ENCODE peak calls at places on chromosomes 3 and 15, in ten cellular contexts. L, J, Y, O, Z, C, V, I, E and B are unnamed samples.

GRCh38 chr15:70762469-70763119 is 764 bp downstream of the UACA start:
- DNase-seq in L (peak), J (no peak), Y (peak), O (no peak), Z (peak), C (no peak), V (no peak), I (peak), E (peak), B (peak)

GRCh38 chr3:107065094-107065861 is 312.0 kb upstream of the CCDC54 start:
- DNase-seq in L (no peak), J (no peak), Y (no peak), O (peak), Z (no peak), C (no peak), V (no peak), I (no peak), E (no peak), B (no peak)

GRCh38 chr15:69760263-69760855 is 307.7 kb downstream of the RPLP1 start:
- DNase-seq in L (no peak), J (no peak), Y (peak), O (no peak), Z (no peak), C (no peak), V (no peak), I (no peak), E (no peak), B (no peak)

GRCh38 chr3:184554470-184554869 is 7.1 kb upstream of the EPHB3 start:
- DNase-seq in L (no peak), J (no peak), Y (no peak), O (no peak), Z (no peak), C (no peak), V (no peak), I (no peak), E (no peak), B (no peak)

GRCh38 chr15:67110400-67110799 is 45.0 kb downstream of the SMAD3 start:
- DNase-seq in L (no peak), J (no peak), Y (no peak), O (no peak), Z (no peak), C (no peak), V (no peak), I (no peak), E (no peak), B (no peak)

GRCh38 chr3:177574232-177574856 is 377.1 kb upstream of the TBL1XR1 start:
- DNase-seq in L (peak), J (no peak), Y (peak), O (peak), Z (no peak), C (peak), V (no peak), I (no peak), E (no peak), B (peak)

GRCh38 chr15:78051622-78052405 is 25.7 kb downstream of the TBC1D2B start:
- DNase-seq in L (no peak), J (no peak), Y (peak), O (no peak), Z (no peak), C (no peak), V (peak), I (no peak), E (no peak), B (no peak)

GRCh38 chr3:71033681-71034220 is 549.8 kb downstream of the FOXP1 start:
- DNase-seq in L (no peak), J (no peak), Y (no peak), O (no peak), Z (no peak), C (no peak), V (no peak), I (no peak), E (no peak), B (no peak)

GRCh38 chr15:48577495-48577894 is 68.0 kb downstream of the FBN1 start:
- DNase-seq in L (no peak), J (no peak), Y (no peak), O (no peak), Z (no peak), C (no peak), V (no peak), I (no peak), E (no peak), B (no peak)

GRCh38 chr3:127097009-127097350 is 96.0 kb upstream of the PRR23E start:
- DNase-seq in L (no peak), J (no peak), Y (no peak), O (no peak), Z (no peak), C (no peak), V (no peak), I (no peak), E (no peak), B (no peak)